ENCODE peak calls at places on chromosome 4, in ten cellular contexts. M is upper lobe of right lung; P is NCI-H345; U is stimulated activated CD4-positive, alpha-beta T cell treated with anti-CD3 and anti-CD28 coated beads, TNF-alpha, amount 100 ng/mL, for 24 hours; R is amygdala; X is RPMI8226; H is EL; N is GM13977; T is left cardiac atrium; B is NCI-H1694 treated with DMSO at 0.1 percent for 48 hours. Z is an unnamed sample.

GRCh38 chr4:110155632-110156031 is 42.8 kb downstream of the ELOVL6 start:
- DNase-seq in T (no peak), U (no peak), R (no peak), N (no peak), B (no peak), H (no peak), M (no peak), P (no peak), X (no peak), Z (no peak)

GRCh38 chr4:117447925-117448324 is 362.5 kb upstream of the TRAM1L1 start:
- DNase-seq in R (no peak), N (no peak), U (no peak), B (no peak), P (no peak), X (no peak), T (no peak), M (no peak), H (peak), Z (no peak)

GRCh38 chr4:128068927-128069326 is 7.8 kb downstream of the LARP1B start:
- DNase-seq in P (no peak), X (no peak), H (peak), T (no peak), N (no peak), B (no peak), R (no peak), U (no peak), M (no peak), Z (no peak)

GRCh38 chr4:55498051-55498450 is 48.7 kb downstream of the CLOCK start:
- DNase-seq in P (no peak), T (no peak), U (no peak), N (no peak), R (no peak), M (no peak), B (no peak), X (no peak), H (no peak), Z (no peak)

GRCh38 chr4:112099701-112100289 is 45.5 kb upstream of the FAM241A start:
- DNase-seq in B (peak), R (no peak), T (no peak), U (no peak), N (peak), M (no peak), H (peak), X (peak), P (peak), Z (no peak)

GRCh38 chr4:121796283-121796682 is 4.8 kb upstream of the EXOSC9 start:
- DNase-seq in R (no peak), N (no peak), B (no peak), X (no peak), M (no peak), U (no peak), H (no peak), P (no peak), T (no peak), Z (no peak)

GRCh38 chr4:16496501-16496900 is 270.2 kb upstream of the TAPT1 start:
- DNase-seq in N (no peak), B (no peak), M (no peak), T (no peak), X (no peak), P (no peak), R (no peak), U (no peak), H (peak), Z (no peak)

GRCh38 chr4:150579591-150580234 is 2.2 kb upstream of the MAB21L2 start:
- DNase-seq in P (no peak), N (no peak), B (no peak), M (no peak), X (no peak), H (no peak), U (no peak), T (peak), R (no peak), Z (peak)

GRCh38 chr4:67928547-67928946 is 34.7 kb downstream of the TMPRSS11A start:
- DNase-seq in R (no peak), N (no peak), H (no peak), T (no peak), B (no peak), P (no peak), X (no peak), U (no peak), M (no peak), Z (no peak)

GRCh38 chr4:140790765-140791164 is 34.6 kb upstream of the TBC1D9 start:
- DNase-seq in T (peak), N (peak), R (no peak), M (peak), U (no peak), B (no peak), X (peak), H (peak), P (no peak), Z (peak)

GRCh38 chr4:38002451-38003071 is 42.4 kb downstream of the PTTG2 start:
- DNase-seq in N (no peak), X (no peak), U (no peak), T (no peak), B (no peak), R (no peak), H (peak), P (no peak), M (no peak), Z (no peak)

GRCh38 chr4:118920247-118920646 is 31.6 kb downstream of the SYNPO2 start:
- DNase-seq in T (no peak), X (no peak), M (no peak), H (peak), R (no peak), U (no peak), P (no peak), B (no peak), N (no peak), Z (peak)

GRCh38 chr4:112589207-112589606 is 47.5 kb downstream of the ZGRF1 start:
- DNase-seq in B (no peak), M (no peak), U (no peak), P (no peak), T (no peak), R (no peak), N (no peak), H (peak), X (no peak), Z (no peak)

GRCh38 chr4:8471211-8471875 is 30.8 kb downstream of the TRMT44 start:
- DNase-seq in M (no peak), T (no peak), R (no peak), H (no peak), N (no peak), X (no peak), P (no peak), B (no peak), U (no peak), Z (no peak)

GRCh38 chr4:174629265-174629664 is 107.0 kb upstream of the HPGD start:
- DNase-seq in U (no peak), P (no peak), B (no peak), T (no peak), X (no peak), N (no peak), R (no peak), H (no peak), M (no peak), Z (no peak)

GRCh38 chr4:67568820-67569219 is 10.3 kb downstream of the STAP1 start:
- DNase-seq in N (no peak), P (no peak), T (no peak), U (no peak), M (no peak), B (no peak), R (no peak), H (peak), X (no peak), Z (no peak)

GRCh38 chr4:26753642-26754041 is 107.0 kb upstream of the STIM2 start:
- DNase-seq in P (no peak), B (no peak), N (no peak), T (peak), X (no peak), U (no peak), R (no peak), M (no peak), H (no peak), Z (no peak)

GRCh38 chr4:153522800-153523089 is 56.6 kb downstream of the TMEM131L start:
- DNase-seq in M (no peak), T (no peak), R (no peak), U (no peak), B (no peak), P (no peak), H (no peak), N (peak), X (no peak), Z (no peak)

GRCh38 chr4:23889814-23890269 is at the start of gene PPARGC1A:
- DNase-seq in N (no peak), H (peak), R (no peak), B (no peak), U (no peak), T (peak), P (peak), M (peak), X (peak), Z (peak)

GRCh38 chr4:148704291-148704690 is 262.1 kb upstream of the NR3C2 start:
- DNase-seq in P (no peak), T (no peak), R (no peak), B (no peak), X (no peak), M (no peak), H (no peak), N (no peak), U (no peak), Z (no peak)

GRCh38 chr4:85968945-85969830 is 390.7 kb downstream of the MAPK10 start:
- DNase-seq in U (no peak), H (peak), B (peak), R (no peak), N (peak), M (no peak), X (peak), P (peak), T (no peak), Z (no peak)

GRCh38 chr4:78512357-78512920 is 39.1 kb upstream of the ANXA3 start:
- DNase-seq in H (no peak), M (peak), T (peak), B (no peak), P (no peak), U (no peak), R (no peak), N (no peak), X (no peak), Z (no peak)

GRCh38 chr4:135382280-135382679 is 1180.7 kb upstream of the PABPC4L start:
- DNase-seq in B (no peak), N (no peak), H (peak), P (no peak), U (no peak), T (no peak), X (no peak), M (no peak), R (no peak), Z (no peak)

GRCh38 chr4:140150636-140150885 is 3.4 kb downstream of the MAML3 start:
- DNase-seq in U (peak), H (no peak), B (no peak), T (no peak), P (no peak), X (no peak), M (no peak), N (no peak), R (no peak), Z (no peak)

GRCh38 chr4:124970011-124970410 is 257.5 kb upstream of the ANKRD50 start:
- DNase-seq in H (peak), N (no peak), T (no peak), R (no peak), P (no peak), M (no peak), U (no peak), X (no peak), B (no peak), Z (no peak)

GRCh38 chr4:15690020-15690809 is 8.6 kb downstream of the FAM200B start:
- DNase-seq in N (no peak), U (no peak), X (no peak), P (no peak), R (no peak), H (peak), T (no peak), M (no peak), B (no peak), Z (no peak)

GRCh38 chr4:140497776-140498636 is at the start of gene MGAT4D:
- DNase-seq in U (no peak), B (no peak), N (no peak), P (no peak), R (no peak), H (no peak), M (peak), X (no peak), T (no peak), Z (peak)

GRCh38 chr4:172953896-172954568 is 214.6 kb upstream of the GALNT7 start:
- DNase-seq in X (no peak), R (no peak), M (no peak), H (no peak), U (no peak), P (no peak), B (no peak), T (no peak), N (no peak), Z (no peak)

Z was measured in Right ventricle myocardium inferior.